ENCODE peak calls at places on chromosomes 13 and 19, in seven cellular contexts. One of them, this sample, is unnamed.

GRCh38 chr13:59038824-59039223 is 1124.9 kb downstream of the DIAPH3 start:
- DNase-seq in GM23248: no peak
- DNase-seq in GM23338: no peak
- DNase-seq in H9: no peak
- DNase-seq in HCT116: no peak
- DNase-seq in neuronal stem cell: no peak
- DNase-seq in HepG2: no peak
- DNase-seq in this sample: no peak

GRCh38 chr19:51693819-51694218 is 689 bp downstream of the SPACA6 start:
- DNase-seq in GM23248: no peak
- DNase-seq in H9: no peak
- DNase-seq in neuronal stem cell: no peak
- DNase-seq in GM23338: no peak
- DNase-seq in HCT116: no peak
- DNase-seq in HepG2: no peak
- DNase-seq in this sample: no peak

GRCh38 chr19:12723383-12723642 is 419 bp downstream of the TNPO2 start:
- DNase-seq in GM23338: peak
- DNase-seq in neuronal stem cell: no peak
- DNase-seq in HCT116: no peak
- DNase-seq in GM23248: peak
- DNase-seq in HepG2: no peak
- DNase-seq in H9: no peak
- DNase-seq in this sample: peak

GRCh38 chr13:64274481-64275217 is 2859.0 kb upstream of the PCDH20 start:
- DNase-seq in HCT116: no peak
- DNase-seq in neuronal stem cell: no peak
- DNase-seq in GM23338: no peak
- DNase-seq in H9: no peak
- DNase-seq in HepG2: no peak
- DNase-seq in GM23248: no peak
- DNase-seq in this sample: no peak

GRCh38 chr13:50410921-50411712 is 395.9 kb downstream of the KCNRG start:
- DNase-seq in H9: no peak
- DNase-seq in GM23248: peak
- DNase-seq in HepG2: peak
- DNase-seq in GM23338: no peak
- DNase-seq in neuronal stem cell: no peak
- DNase-seq in HCT116: peak
- DNase-seq in this sample: no peak

GRCh38 chr13:98386632-98387031 is 190.3 kb downstream of the STK24 start:
- DNase-seq in GM23338: no peak
- DNase-seq in neuronal stem cell: no peak
- DNase-seq in H9: no peak
- DNase-seq in HCT116: no peak
- DNase-seq in GM23248: no peak
- DNase-seq in HepG2: no peak
- DNase-seq in this sample: no peak

GRCh38 chr19:7925171-7925837 is 631 bp downstream of the CTXN1 start:
- DNase-seq in HCT116: peak
- DNase-seq in HepG2: peak
- DNase-seq in H9: peak
- DNase-seq in GM23248: peak
- DNase-seq in GM23338: peak
- DNase-seq in neuronal stem cell: peak
- DNase-seq in this sample: peak

GRCh38 chr19:29586401-29586800 is 19.7 kb upstream of the POP4 start:
- DNase-seq in GM23338: no peak
- DNase-seq in neuronal stem cell: no peak
- DNase-seq in HCT116: no peak
- DNase-seq in H9: no peak
- DNase-seq in GM23248: no peak
- DNase-seq in HepG2: no peak
- DNase-seq in this sample: no peak

GRCh38 chr19:46915386-46915785 is 54.6 kb downstream of the ARHGAP35 start:
- DNase-seq in neuronal stem cell: no peak
- DNase-seq in H9: no peak
- DNase-seq in HepG2: peak
- DNase-seq in HCT116: no peak
- DNase-seq in GM23248: peak
- DNase-seq in GM23338: no peak
- DNase-seq in this sample: no peak

GRCh38 chr13:110520431-110521295 is 40.9 kb downstream of the RAB20 start:
- DNase-seq in GM23338: no peak
- DNase-seq in neuronal stem cell: no peak
- DNase-seq in GM23248: peak
- DNase-seq in HCT116: no peak
- DNase-seq in H9: no peak
- DNase-seq in HepG2: no peak
- DNase-seq in this sample: no peak

GRCh38 chr13:93227280-93227905 is 786 bp downstream of the GPC6 start:
- DNase-seq in neuronal stem cell: peak
- DNase-seq in GM23338: peak
- DNase-seq in HCT116: no peak
- DNase-seq in HepG2: peak
- DNase-seq in GM23248: peak
- DNase-seq in H9: peak
- DNase-seq in this sample: peak

GRCh38 chr13:97307882-97308624 is 85.9 kb downstream of the MBNL2 start:
- DNase-seq in HCT116: peak
- DNase-seq in HepG2: peak
- DNase-seq in neuronal stem cell: peak
- DNase-seq in GM23248: peak
- DNase-seq in GM23338: peak
- DNase-seq in H9: no peak
- DNase-seq in this sample: no peak

GRCh38 chr13:63288576-63288975 is 1872.9 kb upstream of the PCDH20 start:
- DNase-seq in HepG2: no peak
- DNase-seq in GM23338: no peak
- DNase-seq in GM23248: no peak
- DNase-seq in neuronal stem cell: no peak
- DNase-seq in HCT116: no peak
- DNase-seq in H9: no peak
- DNase-seq in this sample: no peak

GRCh38 chr19:1854032-1854541 is 5.8 kb upstream of the REXO1 start:
- DNase-seq in HepG2: no peak
- DNase-seq in neuronal stem cell: no peak
- DNase-seq in GM23248: no peak
- DNase-seq in HCT116: no peak
- DNase-seq in GM23338: no peak
- DNase-seq in H9: no peak
- DNase-seq in this sample: no peak

GRCh38 chr13:37621811-37622361 is 23.3 kb upstream of the POSTN start:
- DNase-seq in H9: no peak
- DNase-seq in HCT116: no peak
- DNase-seq in neuronal stem cell: no peak
- DNase-seq in HepG2: no peak
- DNase-seq in GM23248: peak
- DNase-seq in GM23338: no peak
- DNase-seq in this sample: no peak

GRCh38 chr19:45265375-45265774 is 14.3 kb downstream of the MARK4 start:
- DNase-seq in GM23338: no peak
- DNase-seq in HepG2: no peak
- DNase-seq in neuronal stem cell: no peak
- DNase-seq in GM23248: no peak
- DNase-seq in HCT116: no peak
- DNase-seq in H9: no peak
- DNase-seq in this sample: peak

GRCh38 chr13:100461309-100462035 is 127.1 kb downstream of the GGACT start:
- DNase-seq in neuronal stem cell: peak
- DNase-seq in HepG2: no peak
- DNase-seq in GM23338: peak
- DNase-seq in H9: no peak
- DNase-seq in HCT116: no peak
- DNase-seq in GM23248: no peak
- DNase-seq in this sample: no peak

GRCh38 chr19:14482112-14482941 is 7.2 kb upstream of the PTGER1 start:
- DNase-seq in GM23248: no peak
- DNase-seq in HepG2: no peak
- DNase-seq in neuronal stem cell: no peak
- DNase-seq in HCT116: no peak
- DNase-seq in GM23338: no peak
- DNase-seq in H9: no peak
- DNase-seq in this sample: no peak

GRCh38 chr13:32225494-32225931 is 89.7 kb downstream of the ZAR1L start:
- DNase-seq in GM23338: peak
- DNase-seq in H9: no peak
- DNase-seq in HepG2: no peak
- DNase-seq in GM23248: peak
- DNase-seq in neuronal stem cell: no peak
- DNase-seq in HCT116: no peak
- DNase-seq in this sample: no peak

GRCh38 chr19:17184381-17184841 is 30.7 kb upstream of the USE1 start:
- DNase-seq in GM23338: no peak
- DNase-seq in HepG2: no peak
- DNase-seq in H9: no peak
- DNase-seq in neuronal stem cell: no peak
- DNase-seq in HCT116: no peak
- DNase-seq in GM23248: no peak
- DNase-seq in this sample: no peak

GRCh38 chr19:38183227-38183914 is 40.7 kb downstream of the DPF1 start:
- DNase-seq in GM23248: peak
- DNase-seq in HepG2: no peak
- DNase-seq in neuronal stem cell: peak
- DNase-seq in HCT116: no peak
- DNase-seq in H9: peak
- DNase-seq in GM23338: peak
- DNase-seq in this sample: no peak

GRCh38 chr19:52138614-52139290 is 986 bp downstream of the ZNF616 start:
- DNase-seq in GM23338: peak
- DNase-seq in neuronal stem cell: no peak
- DNase-seq in HepG2: peak
- DNase-seq in HCT116: no peak
- DNase-seq in H9: peak
- DNase-seq in GM23248: peak
- DNase-seq in this sample: no peak

GRCh38 chr19:47714339-47714738 is 1.1 kb downstream of the EHD2 start:
- DNase-seq in GM23338: no peak
- DNase-seq in GM23248: peak
- DNase-seq in neuronal stem cell: no peak
- DNase-seq in HCT116: no peak
- DNase-seq in HepG2: no peak
- DNase-seq in H9: no peak
- DNase-seq in this sample: no peak

DNA sequence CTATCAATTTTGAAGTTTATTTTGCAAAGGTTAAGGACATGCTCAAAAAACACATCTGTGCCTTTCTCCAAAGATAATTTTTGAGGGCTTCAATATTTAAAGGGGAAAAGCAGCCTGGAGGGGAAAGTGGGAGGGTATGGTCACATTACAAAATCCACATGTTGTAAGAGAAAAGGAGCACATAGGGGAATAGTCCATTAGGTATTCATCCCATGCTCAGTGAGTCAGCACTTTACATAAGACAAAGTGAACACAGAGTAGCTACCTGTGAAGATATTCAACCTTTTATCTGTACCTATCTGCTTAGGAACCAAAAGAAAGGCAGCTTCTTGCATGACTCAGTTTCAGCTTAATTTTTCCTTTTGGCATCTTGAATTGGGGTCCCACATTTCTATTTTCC is 932.0 kb downstream of the SLITRK6 start:
- DNase-seq in neuronal stem cell: no peak
- DNase-seq in HCT116: no peak
- DNase-seq in H9: no peak
- DNase-seq in HepG2: peak
- DNase-seq in GM23248: no peak
- DNase-seq in GM23338: peak
- DNase-seq in this sample: no peak
- H2AFZ ChIP-seq in neuronal stem cell: peak
- H2AFZ ChIP-seq in HCT116: peak
- H2AFZ ChIP-seq in H9: peak
- H2AFZ ChIP-seq in HepG2: no peak
- H2AFZ ChIP-seq in GM23248: no peak
- H2AFZ ChIP-seq in GM23338: peak
- H2AFZ ChIP-seq in this sample: no peak

GRCh38 chr13:89294115-89294867 is 1623.1 kb downstream of the SLITRK5 start:
- DNase-seq in GM23338: peak
- DNase-seq in GM23248: no peak
- DNase-seq in HCT116: no peak
- DNase-seq in neuronal stem cell: no peak
- DNase-seq in HepG2: no peak
- DNase-seq in H9: no peak
- DNase-seq in this sample: no peak
- H3K27ac ChIP-seq in GM23338: no peak
- H3K27ac ChIP-seq in GM23248: no peak
- H3K27ac ChIP-seq in HCT116: no peak
- H3K27ac ChIP-seq in neuronal stem cell: no peak
- H3K27ac ChIP-seq in HepG2: no peak
- H3K27ac ChIP-seq in H9: no peak
- H3K27ac ChIP-seq in this sample: no peak

DNA sequence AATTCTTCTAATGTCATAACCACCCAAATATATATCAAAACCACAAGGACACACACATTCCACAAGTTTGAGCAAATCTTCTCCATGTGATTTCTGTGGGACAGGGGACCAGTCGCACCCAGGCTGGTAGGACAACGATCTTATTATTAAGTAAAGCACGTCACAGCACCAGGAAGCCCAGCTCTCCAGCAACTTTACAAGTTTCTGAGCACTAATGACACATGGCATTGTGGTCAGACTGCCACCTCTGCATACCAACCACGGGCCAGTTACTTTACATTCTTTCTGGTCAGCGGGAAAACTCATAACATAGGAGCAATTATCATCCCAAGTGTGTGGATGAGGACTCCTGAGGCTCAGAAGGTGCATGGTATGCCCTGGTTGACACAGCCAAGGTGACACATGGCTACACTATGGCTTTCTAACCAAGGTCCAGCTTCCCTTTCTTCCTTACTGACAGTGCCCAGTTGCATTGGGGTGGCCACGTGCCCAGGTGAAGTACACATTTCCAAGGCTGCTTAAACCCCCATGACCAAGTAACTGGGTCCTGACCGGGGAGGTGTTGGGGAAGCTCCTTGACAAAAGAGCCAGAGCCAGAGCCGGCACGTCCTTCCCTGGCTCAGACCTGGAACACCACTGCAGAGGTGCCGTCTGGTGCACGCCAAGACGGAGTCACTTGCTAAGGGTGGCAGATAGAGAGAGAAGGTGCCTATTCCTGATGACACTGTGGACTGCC is 27.4 kb downstream of the LATS2 start:
- DNase-seq in HepG2: no peak
- DNase-seq in H9: no peak
- DNase-seq in GM23248: peak
- DNase-seq in neuronal stem cell: no peak
- DNase-seq in HCT116: no peak
- DNase-seq in GM23338: no peak
- DNase-seq in this sample: no peak
- H2AFZ ChIP-seq in HepG2: no peak
- H2AFZ ChIP-seq in H9: no peak
- H2AFZ ChIP-seq in GM23248: no peak
- H2AFZ ChIP-seq in neuronal stem cell: no peak
- H2AFZ ChIP-seq in HCT116: no peak
- H2AFZ ChIP-seq in GM23338: no peak
- H2AFZ ChIP-seq in this sample: no peak

GRCh38 chr19:6063576-6063961 is 46.7 kb downstream of the RFX2 start:
- DNase-seq in HepG2: no peak
- DNase-seq in GM23338: no peak
- DNase-seq in HCT116: no peak
- DNase-seq in H9: no peak
- DNase-seq in neuronal stem cell: no peak
- DNase-seq in GM23248: no peak
- DNase-seq in this sample: no peak
- H3K27ac ChIP-seq in HepG2: no peak
- H3K27ac ChIP-seq in GM23338: no peak
- H3K27ac ChIP-seq in HCT116: no peak
- H3K27ac ChIP-seq in H9: no peak
- H3K27ac ChIP-seq in neuronal stem cell: no peak
- H3K27ac ChIP-seq in GM23248: no peak
- H3K27ac ChIP-seq in this sample: no peak